ENCODE peak calls at places on chromosomes 11 and 22, in nine cellular contexts. W is body of pancreas, B is esophagus muscularis mucosa, L is cardiac muscle cell, H is fibroblast of lung, M is AG04450, A is epithelial cell of esophagus, I is sigmoid colon, S is tibial artery. U is an unnamed sample.

GRCh38 chr11:11389238-11389637 is 36.2 kb upstream of the CSNK2A3 start:
- DNase-seq in L (no peak), M (no peak), I (no peak), B (no peak), W (peak; percentile 34), S (no peak), H (no peak), A (peak; percentile 58), U (peak; percentile 20)

GRCh38 chr11:48900131-48900800 is 83.4 kb downstream of the TRIM51G start:
- DNase-seq in A (no peak), L (no peak), M (no peak), H (no peak), B (no peak), I (peak; percentile 43), S (peak; percentile 48), W (no peak), U (no peak)

GRCh38 chr22:48366591-48366990 is 1461.1 kb downstream of the BRD1 start:
- DNase-seq in B (no peak), S (no peak), H (no peak), A (no peak), I (peak; percentile 33), L (no peak), W (no peak), M (no peak), U (no peak)

GRCh38 chr22:48575567-48576332 is 1251.9 kb downstream of the BRD1 start:
- DNase-seq in M (no peak), I (no peak), W (no peak), L (no peak), H (no peak), B (no peak), S (no peak), A (no peak), U (no peak)

GRCh38 chr11:71116435-71117040 is 135.8 kb downstream of the SHANK2 start:
- DNase-seq in I (no peak), L (no peak), S (no peak), M (no peak), B (no peak), W (no peak), A (no peak), H (no peak), U (no peak)

GRCh38 chr11:76385903-76386302 is 4.8 kb downstream of the GVQW3 start:
- DNase-seq in M (no peak), H (peak; percentile 73), A (no peak), S (no peak), L (no peak), I (no peak), W (peak; percentile 94), B (no peak), U (no peak)

GRCh38 chr11:113514856-113515255 is 39.7 kb upstream of the DRD2 start:
- DNase-seq in L (no peak), B (no peak), M (no peak), W (no peak), H (no peak), I (no peak), S (no peak), A (peak; percentile 80), U (no peak)

GRCh38 chr11:129881570-129882170 is 13.7 kb downstream of the NFRKB start:
- DNase-seq in H (peak; percentile 20), A (peak; percentile 60), M (no peak), W (no peak), B (no peak), L (peak; percentile 40), S (no peak), I (no peak), U (peak; percentile 40)

GRCh38 chr22:46240917-46241316 is 9.2 kb downstream of the CDPF1 start:
- DNase-seq in I (no peak), L (no peak), A (no peak), H (no peak), W (no peak), M (no peak), B (no peak), S (peak; percentile 37), U (no peak)

GRCh38 chr11:31764766-31765165 is 46.4 kb downstream of the PAX6 start:
- DNase-seq in H (no peak), L (no peak), B (no peak), I (no peak), W (no peak), M (no peak), S (no peak), A (no peak), U (no peak)

GRCh38 chr11:69005631-69006368 is 7.2 kb downstream of the MRGPRF start:
- DNase-seq in M (no peak), W (no peak), A (no peak), L (no peak), I (peak; percentile 69), H (no peak), S (peak; percentile 56), B (no peak), U (no peak)

GRCh38 chr22:22369962-22370265 is 125.3 kb downstream of the VPREB1 start:
- DNase-seq in B (peak; percentile 89), H (no peak), L (no peak), A (no peak), W (peak; percentile 26), M (no peak), S (no peak), I (no peak), U (no peak)

GRCh38 chr22:22573047-22573889 is 14.2 kb upstream of the PRAME start:
- DNase-seq in S (no peak), L (no peak), B (no peak), A (no peak), M (no peak), I (no peak), W (no peak), H (no peak), U (no peak)

GRCh38 chr11:62599909-62600308 is 1.8 kb downstream of the MTA2 start:
- DNase-seq in I (no peak), A (peak; percentile 97), W (no peak), H (no peak), S (no peak), M (no peak), B (no peak), L (no peak), U (no peak)

GRCh38 chr11:94130589-94131362 is 2.1 kb downstream of the PANX1 start:
- DNase-seq in S (no peak), A (peak; percentile 93), B (peak; percentile 85), I (no peak), M (no peak), L (peak; percentile 97), W (peak; percentile 21), H (peak; percentile 92), U (peak; percentile 97)

GRCh38 chr22:30600925-30601324 is 6.0 kb upstream of the TCN2 start:
- DNase-seq in H (no peak), L (no peak), B (no peak), W (no peak), M (no peak), S (no peak), A (no peak), I (no peak), U (no peak)

GRCh38 chr11:76419896-76420295 is 24.9 kb upstream of the EMSY start:
- DNase-seq in I (no peak), B (no peak), S (no peak), H (no peak), L (peak; percentile 3), A (peak; percentile 16), M (no peak), W (peak; percentile 67), U (no peak)

GRCh38 chr11:7143908-7144307 is 55.1 kb downstream of the RBMXL2 start:
- DNase-seq in W (no peak), L (peak; percentile 17), B (no peak), M (no peak), H (no peak), S (no peak), A (peak; percentile 48), I (no peak), U (peak; percentile 38)

DNA sequence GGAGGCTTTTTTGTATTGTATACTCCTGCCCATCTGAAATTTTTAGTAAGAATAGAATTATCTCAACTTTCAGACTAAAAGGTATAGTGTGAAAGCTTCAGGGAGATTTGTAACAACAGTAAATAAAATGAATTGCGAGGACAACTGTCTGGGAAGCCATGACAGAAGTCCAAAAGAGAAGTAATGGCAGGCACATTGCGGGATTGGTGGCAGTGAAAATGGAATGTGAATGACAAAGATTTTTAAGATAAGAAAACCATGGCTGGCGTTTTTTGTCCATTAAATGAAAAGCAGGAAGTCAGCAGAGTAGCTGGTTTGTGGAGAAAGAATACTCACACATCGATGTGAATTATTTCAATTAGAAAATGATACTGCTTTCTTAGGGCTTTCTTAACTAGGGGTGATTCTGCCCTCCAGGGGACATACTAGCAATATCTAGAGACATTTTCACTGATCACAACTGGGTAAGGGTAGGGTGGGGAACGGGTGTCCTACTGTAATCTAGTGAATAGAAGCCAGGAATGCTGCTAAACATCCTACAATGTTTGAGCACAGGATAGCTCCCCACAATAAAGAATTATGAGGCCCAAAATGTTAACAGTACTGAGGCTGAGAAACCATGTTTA is 1.6 kb downstream of the NPAT start:
- DNase-seq in A (no peak), H (no peak), W (no peak), S (no peak), L (peak; percentile 19), I (no peak), B (no peak), M (no peak), U (peak; percentile 24)
- H3K4me3 ChIP-seq in A (peak overlapping the region; percentile 99), H (peak overlapping the region; percentile 83), W (no peak overlapping the region), S (peak overlapping the region; percentile 72), L (peak overlapping the region; percentile 72), I (peak overlapping the region; percentile 73), B (peak overlapping the region; percentile 68), M (peak overlapping the region; percentile 86), U (peak overlapping the region; percentile 93)

GRCh38 chr11:117221775-117222517 is 9.9 kb downstream of the PCSK7 start:
- DNase-seq in S (peak; percentile 94), L (peak; percentile 85), W (peak; percentile 61), I (peak; percentile 92), A (peak; percentile 41), B (no peak), H (no peak), M (no peak), U (peak; percentile 72)
- TF ChIP-seq CTCF in S (no peak), L (no peak), W (no peak), I (no peak), A (no peak), B (peak; percentile 18), H (peak; percentile 9), M (no peak), U (no peak)

GRCh38 chr11:9838961-9839360 is 175.1 kb downstream of the SWAP70 start:
- DNase-seq in A (peak; percentile 82), H (peak; percentile 47), M (no peak), L (no peak), I (no peak), S (no peak), W (no peak), B (no peak), U (no peak)
- H3K4me3 ChIP-seq in A (no peak overlapping the region), H (no peak overlapping the region), M (no peak overlapping the region), L (no peak overlapping the region), I (no peak overlapping the region), S (no peak overlapping the region), W (no peak overlapping the region), B (no peak overlapping the region), U (no peak overlapping the region)

GRCh38 chr11:120431633-120432032 is 79.9 kb upstream of the GRIK4 start:
- DNase-seq in W (no peak), H (peak; percentile 73), B (no peak), I (no peak), L (peak; percentile 60), A (peak; percentile 39), M (peak; percentile 13), S (no peak), U (peak; percentile 58)
- TF ChIP-seq CTCF in W (peak; percentile 17), H (peak; percentile 38), B (no peak), I (peak; percentile 30), L (peak; percentile 43), A (peak; percentile 49), M (peak; percentile 45), S (peak; percentile 21), U (peak; percentile 33)

GRCh38 chr11:2221591-2221990 is 48.8 kb downstream of the ASCL2 start:
- DNase-seq in A (no peak), I (no peak), S (no peak), B (peak; percentile 55), H (no peak), M (no peak), L (no peak), W (no peak), U (no peak)
- H3K4me3 ChIP-seq in A (no peak overlapping the region), I (no peak overlapping the region), S (no peak overlapping the region), B (no peak overlapping the region), H (no peak overlapping the region), M (no peak overlapping the region), L (no peak overlapping the region), W (no peak overlapping the region), U (no peak overlapping the region)